ENCODE peak calls at places on chromosomes 11 and 22, in nine cellular contexts. I is NCI-H187 treated with DMSO at 0.1 percent for 48 hours; V is iris pigment epithelial cell; G is OCI-LY7; C is natural killer cell; M is astrocyte of the spinal cord; U is DMS53; Y is substantia nigra; F is activated naive CD8-positive, alpha-beta T cell treated with anti-CD3 and anti-CD28 coated beads for 36 hours. T is an unnamed sample.

GRCh38 chr22:31139066-31139465 is 1.2 kb downstream of the PLA2G3 start:
- DNase-seq in G (no peak), F (no peak), U (no peak), V (no peak), C (no peak), M (no peak), Y (no peak), I (no peak), T (no peak)

GRCh38 chr11:122852071-122852831 is 14.0 kb downstream of the CRTAM start:
- DNase-seq in U (no peak), I (no peak), C (no peak), F (peak; percentile 58), Y (no peak), G (no peak), V (peak; percentile 34), M (peak; percentile 22), T (no peak)

GRCh38 chr11:27468209-27468608 is 4.4 kb downstream of the LGR4 start:
- DNase-seq in U (peak; percentile 46), C (no peak), Y (no peak), V (peak; percentile 85), F (no peak), I (no peak), G (no peak), M (peak; percentile 78), T (peak; percentile 98)

GRCh38 chr11:13480198-13480597 is 15.6 kb downstream of the PTH start:
- DNase-seq in U (peak; percentile 77), Y (no peak), C (no peak), V (no peak), I (no peak), F (no peak), G (no peak), M (no peak), T (no peak)

GRCh38 chr22:46894081-46894671 is 131.7 kb downstream of the TBC1D22A start:
- DNase-seq in Y (no peak), C (no peak), G (no peak), V (no peak), M (no peak), F (no peak), U (no peak), I (no peak), T (no peak)

GRCh38 chr22:21666786-21667185 is 974 bp downstream of the PPIL2 start:
- DNase-seq in C (no peak), I (no peak), M (no peak), F (no peak), Y (no peak), G (no peak), V (no peak), U (peak; percentile 10), T (no peak)

GRCh38 chr11:96013459-96014213 is 89.7 kb upstream of the MTMR2 start:
- DNase-seq in V (no peak), U (no peak), I (no peak), M (no peak), G (peak; percentile 16), C (no peak), F (peak; percentile 31), Y (no peak), T (no peak)

GRCh38 chr11:115848080-115848479 is 343.9 kb upstream of the CADM1 start:
- DNase-seq in U (peak; percentile 81), F (no peak), C (no peak), I (no peak), V (no peak), Y (no peak), G (no peak), M (no peak), T (no peak)

GRCh38 chr11:116328410-116328809 is 444.4 kb downstream of the BUD13 start:
- DNase-seq in F (no peak), I (no peak), M (no peak), Y (no peak), U (no peak), G (no peak), C (no peak), V (no peak), T (no peak)

GRCh38 chr11:2781413-2782274 is 81.8 kb upstream of the KCNQ1OT1 start:
- DNase-seq in G (no peak), C (peak; percentile 7), U (no peak), F (no peak), M (peak; percentile 7), I (no peak), Y (no peak), V (peak; percentile 18), T (no peak)

GRCh38 chr11:86519064-86519911 is 144.6 kb downstream of the CCDC81 start:
- DNase-seq in M (peak; percentile 86), G (no peak), I (no peak), V (peak; percentile 93), C (no peak), F (no peak), U (no peak), Y (no peak), T (no peak)

GRCh38 chr11:65498042-65498726 is 661 bp upstream of the MALAT1 start:
- DNase-seq in U (peak; percentile 82), C (peak; percentile 56), M (no peak), G (peak; percentile 87), V (peak; percentile 70), F (peak; percentile 64), I (no peak), Y (no peak), T (peak; percentile 59)

GRCh38 chr11:61297741-61298140 is 2.6 kb upstream of the VWCE start:
- DNase-seq in U (no peak), M (peak; percentile 97), F (no peak), V (peak; percentile 81), C (no peak), Y (no peak), I (no peak), G (no peak), T (peak; percentile 98)

GRCh38 chr11:48063424-48063978 is 83.1 kb downstream of the PTPRJ start:
- DNase-seq in U (no peak), M (peak; percentile 97), Y (no peak), C (no peak), F (no peak), G (no peak), I (no peak), V (peak; percentile 98), T (peak; percentile 90)

GRCh38 chr11:1476946-1477736 is 9.4 kb downstream of the MOB2 start:
- DNase-seq in V (no peak), I (no peak), C (no peak), M (no peak), G (no peak), F (no peak), Y (no peak), U (no peak), T (no peak)

GRCh38 chr11:78798567-78799170 is 224.0 kb upstream of the NARS2 start:
- DNase-seq in F (peak; percentile 43), Y (peak; percentile 48), I (no peak), C (no peak), M (peak; percentile 66), U (peak; percentile 92), G (peak; percentile 46), V (peak; percentile 57), T (peak; percentile 33)

GRCh38 chr11:45578286-45578685 is 87.1 kb downstream of the CHST1 start:
- DNase-seq in U (no peak), M (no peak), Y (no peak), F (no peak), G (peak; percentile 10), C (no peak), I (no peak), V (no peak), T (no peak)

GRCh38 chr11:86799680-86800075 is 664 bp upstream of the PRSS23 start:
- DNase-seq in U (peak; percentile 63), G (no peak), M (no peak), C (no peak), F (no peak), V (no peak), I (no peak), Y (no peak), T (no peak)

GRCh38 chr22:44520695-44521094 is 22.7 kb upstream of the RTL6 start:
- DNase-seq in V (no peak), U (no peak), M (no peak), C (no peak), F (no peak), G (no peak), Y (no peak), I (no peak), T (no peak)

GRCh38 chr22:17258015-17258827 is 39.0 kb upstream of the ADA2 start:
- DNase-seq in I (peak; percentile 69), U (peak; percentile 96), F (peak; percentile 71), G (peak; percentile 93), Y (no peak), M (peak; percentile 60), C (peak; percentile 17), V (peak; percentile 47), T (peak; percentile 77)

GRCh38 chr11:44763111-44763820 is 36.5 kb downstream of the TSPAN18 start:
- DNase-seq in C (no peak), V (peak; percentile 21), I (no peak), U (no peak), G (no peak), M (no peak), Y (no peak), F (no peak), T (peak; percentile 86)

GRCh38 chr11:27445625-27446024 is 27.0 kb downstream of the LGR4 start:
- DNase-seq in G (no peak), M (no peak), I (no peak), C (no peak), F (no peak), Y (no peak), V (no peak), U (no peak), T (no peak)

GRCh38 chr22:21646608-21647590 is 4.8 kb downstream of the SDF2L1 start:
- DNase-seq in M (peak; percentile 75), F (peak; percentile 70), I (peak; percentile 16), G (peak; percentile 89), V (peak; percentile 63), Y (no peak), C (peak; percentile 70), U (peak; percentile 72), T (peak; percentile 72)

GRCh38 chr11:15119826-15120225 is 5.1 kb downstream of the INSC start:
- DNase-seq in I (no peak), G (no peak), U (no peak), F (no peak), M (no peak), Y (no peak), V (no peak), C (no peak), T (peak; percentile 38)

GRCh38 chr22:27438271-27438980 is 363.1 kb downstream of the MN1 start:
- DNase-seq in I (no peak), U (peak; percentile 0), Y (no peak), V (peak; percentile 38), C (no peak), G (no peak), F (no peak), M (peak; percentile 49), T (no peak)

T was measured in renal cortical epithelial cell.